ENCODE peak calls at places on chromosome 19, in ten cellular contexts. V is stimulated activated CD4-positive, alpha-beta T cell treated with anti-CD3 and anti-CD28 coated beads, Interleukin-4, amount 100 ng/mL, for 48 hours; J is astrocyte of the cerebellum; M is dorsolateral prefrontal cortex; F is frontal cortex; I is suprapubic skin; O is activated CD4-positive, alpha-beta T cell treated with anti-CD3 and anti-CD28 coated beads for 48 hours; H is adrenal gland; Y is NCI-H446; L is substantia nigra. C is an unnamed sample.

GRCh38 chr19:29587518-29587986 is 18.5 kb upstream of the POP4 start:
- DNase-seq in V (peak), J (no peak), Y (no peak), L (no peak), M (no peak), O (peak), F (no peak), I (no peak), H (no peak), C (no peak)

GRCh38 chr19:14476663-14477401 is 1.7 kb upstream of the PTGER1 start:
- DNase-seq in Y (no peak), F (no peak), V (no peak), H (no peak), L (no peak), M (no peak), J (peak), I (no peak), O (no peak), C (peak)

GRCh38 chr19:13100031-13100588 is 2.5 kb downstream of the LYL1 start:
- DNase-seq in J (no peak), M (no peak), V (peak), F (no peak), Y (no peak), I (no peak), H (no peak), L (no peak), O (peak), C (no peak)

GRCh38 chr19:41546386-41546789 is 29.6 kb upstream of the CEACAM21 start:
- DNase-seq in H (no peak), F (no peak), L (no peak), J (no peak), Y (no peak), M (no peak), V (no peak), I (no peak), O (no peak), C (no peak)

GRCh38 chr19:33473644-33474305 is 47.8 kb downstream of the PEPD start:
- DNase-seq in L (no peak), V (no peak), Y (no peak), H (no peak), J (peak), O (no peak), I (peak), F (no peak), M (no peak), C (no peak)

GRCh38 chr19:55230780-55231179 is 2.2 kb upstream of the TMEM86B start:
- DNase-seq in J (no peak), O (no peak), I (no peak), V (no peak), F (no peak), M (no peak), L (no peak), Y (no peak), H (no peak), C (no peak)

GRCh38 chr19:41792513-41793413 is 3.6 kb upstream of the CEACAM3 start:
- DNase-seq in H (no peak), Y (peak), M (no peak), V (peak), F (no peak), O (peak), L (no peak), J (no peak), I (no peak), C (peak)

GRCh38 chr19:51271015-51271600 is 20.2 kb downstream of the SIGLECL1 start:
- DNase-seq in Y (no peak), L (no peak), V (no peak), M (no peak), I (no peak), J (no peak), O (no peak), F (peak), H (no peak), C (no peak)

GRCh38 chr19:45141203-45141900 is 19.4 kb downstream of the NKPD1 start:
- DNase-seq in Y (no peak), V (no peak), I (no peak), O (no peak), M (no peak), L (no peak), F (no peak), J (no peak), H (no peak), C (no peak)

GRCh38 chr19:29277107-29277506 is 64.2 kb upstream of the UQCRFS1 start:
- DNase-seq in M (no peak), V (peak), F (no peak), L (no peak), O (peak), I (no peak), H (no peak), Y (no peak), J (no peak), C (no peak)

GRCh38 chr19:38223617-38224013 is 407 bp downstream of the DPF1 start:
- DNase-seq in F (no peak), V (no peak), H (no peak), J (no peak), O (no peak), M (no peak), L (no peak), I (no peak), Y (no peak), C (no peak)

GRCh38 chr19:27885361-27885760 is 1327.6 kb downstream of the UQCRFS1 start:
- DNase-seq in H (no peak), Y (no peak), F (no peak), L (no peak), M (no peak), O (no peak), I (no peak), V (no peak), J (no peak), C (no peak)

GRCh38 chr19:33216198-33216830 is 9.3 kb downstream of the SLC7A10 start:
- DNase-seq in V (no peak), L (no peak), F (no peak), I (no peak), H (no peak), O (no peak), M (no peak), Y (no peak), J (no peak), C (no peak)

GRCh38 chr19:49430678-49431329 is 5.6 kb downstream of the GFY start:
- DNase-seq in L (no peak), H (no peak), J (no peak), M (no peak), Y (no peak), I (peak), O (peak), V (no peak), F (no peak), C (no peak)

GRCh38 chr19:40671404-40671803 is 19.0 kb downstream of the NUMBL start:
- DNase-seq in Y (no peak), H (no peak), I (no peak), O (no peak), L (no peak), V (no peak), J (no peak), F (no peak), M (no peak), C (no peak)

GRCh38 chr19:41968751-41969150 is 9.6 kb upstream of the RABAC1 start:
- DNase-seq in O (no peak), L (no peak), F (no peak), V (no peak), J (no peak), M (no peak), H (no peak), I (no peak), Y (no peak), C (no peak)

GRCh38 chr19:913080-913748 is at the start of gene R3HDM4:
- DNase-seq in F (peak), L (peak), I (no peak), V (peak), O (peak), H (peak), M (peak), Y (peak), J (no peak), C (peak)

GRCh38 chr19:49413348-49413747 is 9.9 kb downstream of the PTH2 start:
- DNase-seq in Y (no peak), F (no peak), M (no peak), I (no peak), V (no peak), J (no peak), O (no peak), H (no peak), L (no peak), C (no peak)

GRCh38 chr19:3270908-3271307 is 46.4 kb downstream of the CELF5 start:
- DNase-seq in L (no peak), I (no peak), H (peak), O (peak), F (peak), Y (peak), V (peak), J (no peak), M (peak), C (peak)

C was measured in hepatocyte.